ENCODE peak calls at places on chromosomes 5 and 9, in eight cellular contexts. Z, P, O, X, U, G, W and A are unnamed samples.

GRCh38 chr5:160475864-160476438 is 54.3 kb downstream of the PTTG1 start:
- DNase-seq in U (no peak), W (no peak), X (no peak), O (no peak), G (no peak), Z (no peak), P (no peak), A (no peak)

GRCh38 chr9:126223798-126224531 is 102.7 kb upstream of the MVB12B start:
- DNase-seq in X (no peak), P (no peak), Z (no peak), U (no peak), O (no peak), G (no peak), W (no peak), A (no peak)

GRCh38 chr5:139667001-139667729 is 19.0 kb downstream of the CXXC5 start:
- DNase-seq in G (no peak), Z (no peak), P (no peak), W (peak), O (no peak), X (no peak), U (no peak), A (no peak)

GRCh38 chr5:178790371-178790770 is 59.9 kb upstream of the ZNF354A start:
- DNase-seq in P (no peak), U (no peak), G (no peak), W (no peak), Z (peak), X (no peak), O (no peak), A (no peak)

GRCh38 chr9:97527626-97528528 is 26.4 kb downstream of the TMOD1 start:
- DNase-seq in U (no peak), Z (no peak), X (no peak), W (no peak), G (no peak), O (no peak), P (no peak), A (no peak)

GRCh38 chr9:127132375-127132774 is 9.9 kb upstream of the ANGPTL2 start:
- DNase-seq in W (no peak), O (no peak), U (no peak), Z (no peak), P (no peak), X (no peak), G (no peak), A (no peak)

GRCh38 chr9:130359819-130360218 is 84.9 kb upstream of the ASS1 start:
- DNase-seq in O (no peak), Z (no peak), X (no peak), G (no peak), W (no peak), P (no peak), U (no peak), A (no peak)

GRCh38 chr5:34790087-34790486 is 48.9 kb upstream of the TTC23L start:
- DNase-seq in X (no peak), W (no peak), O (no peak), G (no peak), U (no peak), P (no peak), Z (peak), A (no peak)

GRCh38 chr5:154989641-154990040 is 23.9 kb upstream of the KIF4B start:
- DNase-seq in P (no peak), G (no peak), W (no peak), X (no peak), U (no peak), O (no peak), Z (no peak), A (no peak)

GRCh38 chr9:124145903-124146575 is 111.7 kb upstream of the NEK6 start:
- DNase-seq in U (no peak), O (no peak), W (peak), X (no peak), Z (no peak), P (no peak), G (no peak), A (no peak)

GRCh38 chr5:138463335-138464017 is 1.8 kb upstream of the EGR1 start:
- DNase-seq in X (no peak), P (no peak), O (no peak), Z (no peak), U (no peak), W (no peak), G (no peak), A (no peak)

GRCh38 chr5:75617746-75618352 is 6.6 kb downstream of the ANKDD1B start:
- DNase-seq in Z (no peak), P (no peak), U (no peak), G (no peak), X (no peak), O (no peak), W (no peak), A (no peak)

GRCh38 chr9:127825319-127826051 is 22.8 kb downstream of the FPGS start:
- DNase-seq in P (peak), W (no peak), U (no peak), X (no peak), O (no peak), Z (no peak), G (no peak), A (no peak)

GRCh38 chr5:68932830-68933434 is 160.9 kb upstream of the SLC30A5 start:
- DNase-seq in X (no peak), O (no peak), W (peak), P (no peak), G (no peak), U (no peak), Z (peak), A (peak)

GRCh38 chr5:134088291-134088690 is 26.2 kb upstream of the TCF7 start:
- DNase-seq in X (no peak), G (no peak), Z (no peak), U (no peak), O (no peak), W (no peak), P (no peak), A (no peak)

GRCh38 chr9:14428781-14429230 is 114.9 kb upstream of the NFIB start:
- DNase-seq in U (no peak), G (peak), O (no peak), X (no peak), W (peak), P (peak), Z (peak), A (no peak)

GRCh38 chr9:135978650-135979461 is 17.7 kb upstream of the UBAC1 start:
- DNase-seq in U (no peak), W (no peak), P (no peak), O (no peak), Z (no peak), G (peak), X (peak), A (no peak)

GRCh38 chr9:98860871-98861293 is 53.4 kb downstream of the GALNT12 start:
- DNase-seq in Z (peak), O (no peak), W (peak), P (no peak), U (no peak), X (no peak), G (no peak), A (no peak)